ENCODE peak calls at places on chromosomes 2 and 18, in nine cellular contexts. F, E, N, W, O, Y, Q, K and G are unnamed samples.

GRCh38 chr2:121052023-121052422 is 233.0 kb downstream of the TFCP2L1 start:
- DNase-seq in F (no peak), E (no peak), N (peak; percentile 42), W (no peak), O (no peak), Y (no peak), Q (no peak), K (no peak), G (no peak)

GRCh38 chr2:113910110-113910717 is 20.3 kb downstream of the ACTR3 start:
- DNase-seq in F (peak; percentile 19), E (peak; percentile 69), N (no peak), W (no peak), O (no peak), Y (no peak), Q (no peak), K (no peak), G (no peak)

GRCh38 chr2:136110528-136110927 is 7.4 kb downstream of the CXCR4 start:
- DNase-seq in F (no peak), E (no peak), N (no peak), W (no peak), O (no peak), Y (no peak), Q (no peak), K (no peak), G (no peak)

GRCh38 chr2:106990307-106990706 is 104.3 kb upstream of the ST6GAL2 start:
- DNase-seq in F (no peak), E (no peak), N (no peak), W (no peak), O (no peak), Y (no peak), Q (no peak), K (no peak), G (no peak)

GRCh38 chr2:190649798-190650390 is 1.0 kb downstream of the NAB1 start:
- DNase-seq in F (no peak), E (no peak), N (no peak), W (peak; percentile 14), O (no peak), Y (peak; percentile 46), Q (peak; percentile 21), K (no peak), G (peak; percentile 12)

GRCh38 chr18:46748466-46748865 is 8.4 kb downstream of the ST8SIA5 start:
- DNase-seq in F (no peak), E (no peak), N (no peak), W (no peak), O (no peak), Y (no peak), Q (no peak), K (no peak), G (no peak)

GRCh38 chr18:76274470-76275289 is 220.4 kb downstream of the ZNF516 start:
- DNase-seq in F (no peak), E (no peak), N (no peak), W (peak; percentile 40), O (no peak), Y (peak; percentile 11), Q (peak; percentile 73), K (no peak), G (no peak)

GRCh38 chr18:5895300-5895885 is at the start of gene TMEM200C:
- DNase-seq in F (no peak), E (no peak), N (peak; percentile 66), W (peak; percentile 75), O (no peak), Y (no peak), Q (peak; percentile 72), K (no peak), G (no peak)

GRCh38 chr2:11676640-11677039 is 6.6 kb upstream of the NTSR2 start:
- DNase-seq in F (peak; percentile 52), E (no peak), N (peak; percentile 51), W (no peak), O (peak; percentile 43), Y (peak; percentile 25), Q (peak; percentile 35), K (no peak), G (no peak)

GRCh38 chr2:113842919-113843736 is 46.8 kb upstream of the ACTR3 start:
- DNase-seq in F (no peak), E (no peak), N (no peak), W (no peak), O (no peak), Y (no peak), Q (no peak), K (no peak), G (no peak)

GRCh38 chr2:221420245-221420644 is 151.9 kb downstream of the EPHA4 start:
- DNase-seq in F (no peak), E (no peak), N (no peak), W (no peak), O (no peak), Y (no peak), Q (no peak), K (no peak), G (peak; percentile 23)

GRCh38 chr2:72289736-72290135 is 142.1 kb upstream of the CYP26B1 start:
- DNase-seq in F (no peak), E (no peak), N (no peak), W (no peak), O (no peak), Y (no peak), Q (no peak), K (no peak), G (no peak)

GRCh38 chr2:172829229-172829628 is 93.6 kb downstream of the RAPGEF4 start:
- DNase-seq in F (no peak), E (no peak), N (no peak), W (no peak), O (no peak), Y (peak; percentile 13), Q (no peak), K (no peak), G (no peak)

GRCh38 chr2:2663401-2664036 is 332.4 kb upstream of the MYT1L start:
- DNase-seq in F (no peak), E (no peak), N (no peak), W (no peak), O (no peak), Y (peak; percentile 42), Q (no peak), K (no peak), G (no peak)

GRCh38 chr2:55771612-55772011 is 78.0 kb upstream of the PNPT1 start:
- DNase-seq in F (no peak), E (no peak), N (no peak), W (no peak), O (no peak), Y (peak; percentile 53), Q (peak; percentile 45), K (no peak), G (peak; percentile 18)

GRCh38 chr18:12262748-12263147 is 8.6 kb downstream of the CIDEA start:
- DNase-seq in F (peak; percentile 64), E (no peak), N (no peak), W (no peak), O (no peak), Y (no peak), Q (no peak), K (no peak), G (no peak)

GRCh38 chr2:168594778-168595177 is 138.7 kb downstream of the CERS6 start:
- DNase-seq in F (no peak), E (no peak), N (no peak), W (no peak), O (no peak), Y (no peak), Q (no peak), K (no peak), G (no peak)

DNA sequence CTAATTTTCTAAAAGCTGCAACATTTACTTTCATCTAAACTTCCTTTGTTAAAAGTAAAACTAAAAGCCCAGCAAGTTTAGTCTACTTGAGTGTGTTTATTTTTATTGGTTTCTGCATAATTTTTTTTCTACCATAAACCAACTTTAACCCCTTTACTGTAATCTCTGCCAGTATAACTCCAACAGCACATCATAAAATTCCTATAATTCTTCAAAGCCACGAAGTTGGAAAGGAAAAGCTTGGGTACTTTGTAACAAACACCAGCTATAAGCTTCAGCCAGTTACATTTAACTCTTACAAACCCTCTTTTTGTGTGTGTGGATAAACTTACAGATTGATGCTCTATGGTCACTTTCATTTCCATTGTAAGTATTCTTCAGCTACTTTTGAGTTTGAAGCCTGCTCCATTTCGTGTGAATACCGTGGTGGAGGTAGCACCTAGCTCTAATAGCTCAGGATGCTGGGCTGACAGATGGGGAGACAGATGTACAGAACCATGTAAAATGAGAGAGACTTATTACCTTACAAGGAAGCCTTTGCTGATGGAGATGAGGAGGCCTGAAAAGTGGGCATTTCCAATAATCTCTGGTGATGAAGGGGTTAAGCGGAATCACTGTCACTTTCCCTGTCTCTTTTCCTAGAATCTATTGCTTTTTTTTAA is 42.5 kb downstream of the ZEB2 start:
- DNase-seq in F (no peak), E (no peak), N (no peak), W (no peak), O (no peak), Y (no peak), Q (no peak), K (no peak), G (no peak)
- H3K4me3 ChIP-seq in F (no peak overlapping the region), E (no peak overlapping the region), N (no peak overlapping the region), W (no peak overlapping the region), O (peak overlapping the region; percentile 48), Y (no peak overlapping the region), Q (no peak overlapping the region), K (no peak overlapping the region), G (no peak overlapping the region)

GRCh38 chr2:223062304-223062845 is 10.4 kb downstream of the KCNE4 start:
- DNase-seq in F (no peak), E (no peak), N (no peak), W (no peak), O (no peak), Y (no peak), Q (no peak), K (no peak), G (no peak)
- H3K4me3 ChIP-seq in F (no peak overlapping the region), E (no peak overlapping the region), N (no peak overlapping the region), W (no peak overlapping the region), O (no peak overlapping the region), Y (no peak overlapping the region), Q (no peak overlapping the region), K (no peak overlapping the region), G (no peak overlapping the region)

GRCh38 chr2:85861180-85861579 is 27.6 kb downstream of the ST3GAL5 start:
- DNase-seq in F (no peak), E (no peak), N (no peak), W (no peak), O (no peak), Y (no peak), Q (no peak), K (no peak), G (no peak)
- H3K4me3 ChIP-seq in F (no peak overlapping the region), E (no peak overlapping the region), N (no peak overlapping the region), W (no peak overlapping the region), O (no peak overlapping the region), Y (no peak overlapping the region), Q (no peak overlapping the region), K (no peak overlapping the region), G (no peak overlapping the region)

GRCh38 chr2:33135645-33136044 is 188.9 kb downstream of the LTBP1 start:
- DNase-seq in F (no peak), E (no peak), N (no peak), W (no peak), O (no peak), Y (no peak), Q (no peak), K (no peak), G (no peak)

GRCh38 chr2:33133436-33133835 is 186.7 kb downstream of the LTBP1 start:
- DNase-seq in F (no peak), E (no peak), N (no peak), W (no peak), O (no peak), Y (no peak), Q (no peak), K (no peak), G (no peak)

GRCh38 chr2:33136056-33136455 is 189.3 kb downstream of the LTBP1 start:
- DNase-seq in F (no peak), E (no peak), N (no peak), W (no peak), O (no peak), Y (no peak), Q (no peak), K (no peak), G (no peak)

GRCh38 chr2:33134086-33134763 is 187.5 kb downstream of the LTBP1 start:
- DNase-seq in F (no peak), E (no peak), N (no peak), W (peak; percentile 18), O (peak; percentile 93), Y (peak; percentile 72), Q (peak; percentile 10), K (no peak), G (no peak)

GRCh38 chr2:33134764-33135560 is 188.2 kb downstream of the LTBP1 start:
- DNase-seq in F (no peak), E (no peak), N (no peak), W (no peak), O (no peak), Y (no peak), Q (no peak), K (no peak), G (no peak)
- H3K4me3 ChIP-seq in F (no peak overlapping the region), E (no peak overlapping the region), N (peak overlapping the region; percentile 39), W (no peak overlapping the region), O (peak overlapping the region; percentile 69), Y (no peak overlapping the region), Q (no peak overlapping the region), K (no peak overlapping the region), G (no peak overlapping the region)